ENCODE peak calls at places on chromosomes 16 and 17, in six cellular contexts. K is CD4-positive, alpha-beta T cell; H is tibial nerve; X is kidney; L is Calu3; R is sigmoid colon. G is an unnamed sample.

GRCh38 chr16:84166796-84167695 is 19.8 kb downstream of the TAF1C start:
- DNase-seq in K (no peak), H (no peak), X (no peak), L (no peak), R (no peak), G (no peak)

GRCh38 chr16:31460582-31461002 is 1.3 kb downstream of the ARMC5 start:
- DNase-seq in K (no peak), H (no peak), X (peak), L (no peak), R (peak), G (no peak)

GRCh38 chr17:73166731-73167581 is 2.1 kb downstream of the SSTR2 start:
- DNase-seq in K (no peak), H (no peak), X (no peak), L (no peak), R (no peak), G (no peak)

GRCh38 chr16:69566437-69567030 is 768 bp downstream of the NFAT5 start:
- DNase-seq in K (no peak), H (peak), X (peak), L (peak), R (peak), G (peak)

GRCh38 chr17:81035389-81036127 is 607 bp downstream of the BAIAP2 start:
- DNase-seq in K (no peak), H (no peak), X (peak), L (peak), R (no peak), G (no peak)

GRCh38 chr17:68600123-68600880 is 865 bp downstream of the FAM20A start:
- DNase-seq in K (no peak), H (no peak), X (peak), L (peak), R (no peak), G (peak)

GRCh38 chr17:9529033-9529748 is 46.4 kb downstream of the STX8 start:
- DNase-seq in K (no peak), H (no peak), X (no peak), L (no peak), R (no peak), G (no peak)

GRCh38 chr17:61245706-61246135 is 153.9 kb upstream of the TBX2 start:
- DNase-seq in K (no peak), H (no peak), X (no peak), L (no peak), R (no peak), G (no peak)

GRCh38 chr16:67277294-67277998 is 1.9 kb upstream of the PLEKHG4 start:
- DNase-seq in K (no peak), H (peak), X (peak), L (peak), R (peak), G (no peak)

GRCh38 chr17:1710807-1711553 is 803 bp upstream of the TLCD2 start:
- DNase-seq in K (no peak), H (no peak), X (no peak), L (no peak), R (no peak), G (no peak)

GRCh38 chr16:13906426-13907089 is 13.4 kb upstream of the ERCC4 start:
- DNase-seq in K (no peak), H (no peak), X (no peak), L (no peak), R (no peak), G (no peak)

GRCh38 chr16:89923640-89924297 is 627 bp downstream of the TUBB3 start:
- DNase-seq in K (no peak), H (no peak), X (peak), L (no peak), R (no peak), G (no peak)

GRCh38 chr16:49495151-49495566 is 121.6 kb downstream of the C16orf78 start:
- DNase-seq in K (no peak), H (no peak), X (no peak), L (no peak), R (no peak), G (no peak)

GRCh38 chr17:4969551-4970231 is 2.1 kb upstream of the SPAG7 start:
- DNase-seq in K (no peak), H (no peak), X (peak), L (no peak), R (peak), G (no peak)

GRCh38 chr17:4968916-4969550 is 1.4 kb upstream of the SPAG7 start:
- DNase-seq in K (no peak), H (no peak), X (peak), L (no peak), R (peak), G (no peak)

GRCh38 chr17:4968166-4968915 is 724 bp upstream of the SPAG7 start:
- DNase-seq in K (peak), H (no peak), X (peak), L (no peak), R (no peak), G (no peak)

GRCh38 chr17:4966844-4967538 is 626 bp downstream of the SPAG7 start:
- DNase-seq in K (peak), H (peak), X (peak), L (peak), R (peak), G (peak)

DNA sequence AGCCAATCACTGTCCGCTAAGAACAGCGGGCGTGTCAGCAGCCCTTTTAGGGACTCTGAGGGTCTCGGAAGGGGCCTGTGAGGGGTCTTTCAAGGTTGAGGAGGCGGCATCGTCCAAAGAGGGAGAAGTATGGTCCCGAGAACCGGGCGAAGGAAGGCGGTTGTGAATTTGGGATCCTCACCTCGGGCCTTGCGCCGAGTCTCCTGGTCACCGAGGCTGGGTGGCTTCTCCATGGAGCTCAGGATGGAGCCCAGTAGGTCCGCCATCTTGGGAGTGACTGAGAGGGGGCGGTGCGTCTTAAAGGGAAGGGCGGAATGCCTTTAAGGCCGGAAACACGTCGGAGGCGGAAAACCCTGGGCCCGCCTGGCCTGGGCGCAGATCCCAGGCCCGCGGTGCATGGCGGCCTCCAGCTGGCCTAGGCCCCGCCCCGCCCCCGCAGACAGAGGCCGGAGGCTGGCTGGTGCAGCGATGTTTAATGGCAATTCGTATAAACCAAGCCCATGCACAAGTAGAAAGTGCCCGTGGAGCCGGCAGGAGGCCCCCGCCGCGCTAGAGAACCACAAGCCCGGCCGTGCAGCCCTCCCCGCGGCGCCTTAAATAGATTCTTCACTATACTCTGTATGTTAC is at the start of gene SPAG7:
- DNase-seq in K (peak), H (peak), X (peak), L (peak), R (peak), G (peak)
- TF ChIP-seq CTCF in K (peak), H (no peak), X (no peak), L (no peak), R (no peak), G (no peak)

GRCh38 chr17:64460955-64461354 is 12.0 kb downstream of the MILR1 start:
- DNase-seq in K (no peak), H (no peak), X (peak), L (no peak), R (no peak), G (no peak)
- TF ChIP-seq CTCF in K (no peak), H (no peak), X (no peak), L (no peak), R (no peak), G (no peak)

DNA sequence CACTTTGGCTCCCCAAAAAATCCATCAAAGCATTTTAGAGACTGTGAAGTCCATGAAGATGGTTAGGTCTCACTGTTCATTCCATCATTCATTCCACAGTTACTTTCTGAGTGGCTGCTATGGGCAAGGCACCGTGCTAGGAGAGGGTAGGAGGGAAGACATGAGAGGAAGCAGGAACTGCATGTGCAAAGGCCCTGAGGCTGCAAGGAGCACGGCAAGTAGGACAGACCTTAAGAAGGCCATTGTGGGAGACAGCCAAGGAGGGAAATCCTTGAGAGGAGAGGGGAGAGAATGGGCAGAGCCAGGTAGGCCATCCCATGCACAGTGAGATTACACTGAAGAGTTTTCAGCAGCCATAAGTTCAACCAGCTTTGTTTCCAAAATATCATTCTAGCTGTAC is 196.2 kb upstream of the DYNLRB2 start:
- DNase-seq in K (no peak), H (no peak), X (no peak), L (no peak), R (no peak), G (no peak)
- TF ChIP-seq CTCF in K (no peak), H (no peak), X (no peak), L (no peak), R (no peak), G (no peak)

GRCh38 chr17:51435641-51436091 is 175.3 kb downstream of the UTP18 start:
- DNase-seq in K (peak), H (peak), X (no peak), L (peak), R (no peak), G (no peak)
- TF ChIP-seq CTCF in K (peak), H (no peak), X (no peak), L (peak), R (no peak), G (no peak)

GRCh38 chr16:2770057-2770780 is 6.9 kb downstream of the ELOB start:
- DNase-seq in K (no peak), H (no peak), X (peak), L (peak), R (no peak), G (no peak)
- TF ChIP-seq CTCF in K (no peak), H (no peak), X (no peak), L (peak), R (no peak), G (no peak)

GRCh38 chr17:47276868-47277267 is 23.2 kb downstream of the ITGB3 start:
- DNase-seq in K (no peak), H (peak), X (peak), L (peak), R (peak), G (no peak)

GRCh38 chr17:47276444-47276843 is 22.8 kb downstream of the ITGB3 start:
- DNase-seq in K (no peak), H (no peak), X (no peak), L (no peak), R (no peak), G (no peak)

GRCh38 chr17:47273245-47273644 is 19.6 kb downstream of the ITGB3 start:
- DNase-seq in K (no peak), H (no peak), X (no peak), L (no peak), R (no peak), G (no peak)

GRCh38 chr17:47274319-47275069 is 20.9 kb downstream of the ITGB3 start:
- DNase-seq in K (no peak), H (no peak), X (no peak), L (no peak), R (peak), G (no peak)

GRCh38 chr17:47275245-47275984 is 21.8 kb downstream of the ITGB3 start:
- DNase-seq in K (no peak), H (peak), X (peak), L (peak), R (peak), G (peak)
- TF ChIP-seq CTCF in K (no peak), H (no peak), X (no peak), L (no peak), R (no peak), G (no peak)